ENCODE peak calls at places on chromosomes 13 and 19, in seven cellular contexts. N, W, P, G, Q, K and L are unnamed samples. For H3K27me3, the result is how much of the 10 kb centered on the place peaks cover.

GRCh38 chr13:112740502-112741131 is 50.8 kb downstream of the ATP11A start:
- DNase-seq in N (peak), W (no peak), P (peak), G (no peak), Q (no peak), K (peak), L (no peak)

GRCh38 chr19:35733180-35734125 is 8.8 kb downstream of the IGFLR1 start:
- DNase-seq in N (no peak), W (no peak), P (no peak), G (no peak), Q (no peak), K (no peak), L (no peak)

GRCh38 chr19:28864577-28865042 is 348.3 kb downstream of the UQCRFS1 start:
- DNase-seq in N (no peak), W (no peak), P (peak), G (no peak), Q (no peak), K (no peak), L (no peak)

GRCh38 chr13:37208052-37208451 is 102.6 kb upstream of the CSNK1A1L start:
- DNase-seq in N (no peak), W (no peak), P (peak), G (no peak), Q (no peak), K (no peak), L (peak)

GRCh38 chr13:21884965-21885567 is 214.2 kb downstream of the FGF9 start:
- DNase-seq in N (no peak), W (no peak), P (no peak), G (no peak), Q (no peak), K (no peak), L (no peak)

GRCh38 chr19:3808420-3809143 is 22.4 kb upstream of the MATK start:
- DNase-seq in N (no peak), W (no peak), P (no peak), G (peak), Q (no peak), K (no peak), L (no peak)

GRCh38 chr13:114101831-114102520 is 30.4 kb downstream of the RASA3 start:
- DNase-seq in N (no peak), W (no peak), P (no peak), G (no peak), Q (no peak), K (peak), L (no peak)

GRCh38 chr13:93233997-93234416 is 7.4 kb downstream of the GPC6 start:
- DNase-seq in N (no peak), W (no peak), P (no peak), G (peak), Q (peak), K (no peak), L (peak)

GRCh38 chr13:111422352-111422751 is 101.9 kb downstream of the TEX29 start:
- DNase-seq in N (no peak), W (no peak), P (no peak), G (no peak), Q (no peak), K (no peak), L (no peak)
- H3K27me3 ChIP-seq in N (under half), W (under half), P (under half), G (under half), Q (under half), K (under half), L (under half)

GRCh38 chr13:95160112-95160906 is 140.9 kb downstream of the ABCC4 start:
- DNase-seq in N (no peak), W (no peak), P (peak), G (no peak), Q (no peak), K (peak), L (no peak)
- H2BK120ac ChIP-seq in N (no peak), W (no peak), P (no peak), G (no peak), Q (no peak), K (no peak), L (no peak)

DNA sequence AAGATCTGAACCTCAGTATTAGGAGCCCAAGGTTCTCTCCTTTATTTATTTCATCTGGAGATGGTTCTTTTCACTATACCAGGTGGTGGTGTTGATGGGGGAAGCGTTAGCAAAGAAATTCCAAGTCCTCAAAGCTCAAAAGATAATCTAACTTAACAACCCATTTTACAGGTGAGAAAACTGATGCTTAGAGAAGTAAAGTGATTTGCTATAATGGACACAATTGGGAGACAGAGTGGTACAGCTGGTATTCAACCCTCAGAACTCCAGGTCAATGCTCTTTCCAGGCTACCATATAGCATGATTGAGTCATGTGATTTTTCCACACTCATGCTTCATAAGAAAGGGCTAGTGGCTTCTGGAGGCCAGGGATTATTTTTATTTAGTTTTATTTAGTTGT is 25.0 kb upstream of the URAD start:
- DNase-seq in N (no peak), W (no peak), P (no peak), G (no peak), Q (no peak), K (no peak), L (no peak)
- H3K27me3 ChIP-seq in N (under half), W (under half), P (under half), G (under half), Q (under half), K (under half), L (under half)

GRCh38 chr13:24304620-24305019 is 4.8 kb upstream of the C1QTNF9 start:
- DNase-seq in N (no peak), W (no peak), P (peak), G (no peak), Q (no peak), K (peak), L (no peak)
- H2BK120ac ChIP-seq in N (no peak), W (no peak), P (peak), G (no peak), Q (no peak), K (no peak), L (no peak)

DNA sequence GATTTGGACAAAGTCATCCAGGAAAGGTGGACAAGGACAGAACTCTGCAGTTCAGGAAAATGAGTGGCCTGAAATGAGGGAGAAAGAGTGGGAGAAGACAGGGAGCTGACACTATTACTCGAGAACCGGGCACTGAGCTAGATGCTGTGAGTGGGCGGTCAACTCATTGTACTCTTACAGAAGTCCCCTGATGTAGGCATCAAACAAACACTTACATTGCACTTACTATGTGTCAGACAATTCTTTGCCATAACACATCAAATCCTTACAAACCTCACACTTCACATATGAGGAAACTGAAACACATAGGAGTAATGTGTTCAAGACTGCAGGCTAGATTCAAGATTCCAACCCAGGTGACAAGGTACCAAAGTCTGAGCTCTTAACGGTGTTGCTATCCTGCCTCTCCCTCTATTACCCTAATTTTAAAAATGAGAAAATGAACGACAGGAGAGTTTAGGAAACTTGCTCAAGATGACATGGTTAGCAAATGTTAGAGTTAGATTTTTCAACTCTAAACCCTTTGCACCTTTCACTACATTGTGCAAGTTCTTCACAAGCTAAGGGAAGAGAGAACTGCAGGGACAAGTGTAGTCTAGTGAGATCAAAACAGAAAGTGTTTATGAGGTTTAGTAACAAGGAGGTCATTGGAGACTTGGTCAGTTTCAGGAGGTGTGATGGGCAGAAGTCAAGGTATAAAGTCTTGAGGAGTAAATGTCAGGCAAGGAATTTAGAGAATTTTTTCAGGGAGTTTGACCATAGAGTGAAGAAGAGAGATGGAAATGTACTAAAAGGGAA is 4.9 kb upstream of the MEDAG start:
- DNase-seq in N (no peak), W (no peak), P (no peak), G (no peak), Q (no peak), K (no peak), L (no peak)
- H3K27me3 ChIP-seq in N (under half), W (under half), P (under half), G (under half), Q (under half), K (under half), L (under half)

DNA sequence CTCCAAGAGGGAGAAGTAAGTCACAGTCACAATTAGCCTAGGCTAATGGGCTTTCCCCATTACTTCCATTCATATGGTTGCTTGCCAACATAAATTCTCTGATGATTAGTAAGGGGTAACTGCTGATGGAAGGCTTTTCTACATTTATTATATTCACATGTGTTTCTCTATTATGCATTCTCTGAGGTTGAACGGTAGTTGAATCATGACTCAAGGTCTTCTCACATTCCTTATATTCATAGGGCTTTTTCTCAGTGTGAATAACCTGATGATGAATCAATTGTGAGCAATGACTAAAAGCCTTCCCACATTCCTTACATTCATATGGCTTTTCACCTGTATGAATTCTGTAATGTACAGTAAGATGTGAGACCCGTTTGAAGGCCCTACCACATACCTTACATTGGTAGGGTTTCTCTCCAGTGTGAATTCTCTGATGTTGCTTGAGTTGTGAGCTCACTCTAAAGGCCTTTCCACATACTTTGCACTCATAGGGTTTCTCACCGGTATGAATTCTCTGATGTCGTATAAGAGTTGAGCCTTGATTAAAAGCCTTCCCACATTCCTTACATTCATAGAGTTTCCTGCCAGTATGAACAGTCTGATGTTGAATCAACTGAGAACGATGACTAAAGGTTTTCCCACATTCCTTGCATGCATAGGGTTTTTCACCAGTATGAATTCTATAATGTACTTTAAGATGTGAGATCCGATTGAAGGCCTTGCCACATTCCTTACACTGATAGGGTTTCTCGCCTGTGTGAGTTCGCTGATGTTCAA is 9.3 kb downstream of the ZNF582 start:
- DNase-seq in N (peak), W (no peak), P (peak), G (no peak), Q (no peak), K (no peak), L (no peak)
- H2BK120ac ChIP-seq in N (no peak), W (no peak), P (no peak), G (no peak), Q (no peak), K (no peak), L (no peak)

GRCh38 chr19:41457241-41457640 is 14.3 kb downstream of the ERICH4 start:
- DNase-seq in N (no peak), W (no peak), P (no peak), G (no peak), Q (no peak), K (no peak), L (no peak)
- H3K27me3 ChIP-seq in N (under half), W (under half), P (under half), G (under half), Q (under half), K (under half), L (under half)

DNA sequence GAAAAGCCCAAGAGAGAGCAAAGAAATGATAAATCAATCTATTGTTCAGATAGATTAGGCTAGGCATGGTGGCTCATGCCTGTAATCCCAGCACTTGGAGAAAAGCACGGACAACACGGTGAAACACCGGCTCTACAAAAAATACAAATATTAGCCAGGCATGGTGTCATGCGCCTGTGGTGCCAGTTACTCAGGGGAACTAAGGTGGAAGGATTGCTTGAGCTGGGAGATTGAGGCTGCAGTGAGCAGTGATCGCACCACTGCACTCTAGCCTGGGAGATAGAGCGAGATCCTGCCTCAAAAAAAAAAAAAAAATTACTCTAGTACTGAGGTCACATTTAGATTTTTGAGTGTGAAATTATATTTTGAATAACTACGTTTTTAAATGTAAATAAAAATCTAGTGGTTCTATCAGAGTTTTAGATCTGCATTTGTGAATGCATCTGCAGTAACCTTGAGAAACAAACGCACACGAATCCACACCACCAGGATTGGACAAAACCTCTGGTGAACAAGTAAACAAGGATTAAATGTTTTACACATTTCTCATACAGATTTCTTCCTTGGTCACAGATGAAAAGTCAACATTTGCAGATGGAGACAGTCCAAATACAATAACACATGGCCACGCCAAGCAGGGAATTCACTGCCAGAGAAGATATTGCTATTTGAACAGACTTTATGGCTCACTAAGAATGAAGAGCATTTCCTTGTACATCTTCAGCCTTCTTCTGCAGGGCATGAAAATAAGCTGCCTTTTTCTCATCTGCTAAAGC is 917.6 kb downstream of the PCDH9 start:
- DNase-seq in N (no peak), W (no peak), P (peak), G (no peak), Q (no peak), K (peak), L (no peak)
- H2BK120ac ChIP-seq in N (no peak), W (no peak), P (no peak), G (no peak), Q (no peak), K (no peak), L (no peak)

DNA sequence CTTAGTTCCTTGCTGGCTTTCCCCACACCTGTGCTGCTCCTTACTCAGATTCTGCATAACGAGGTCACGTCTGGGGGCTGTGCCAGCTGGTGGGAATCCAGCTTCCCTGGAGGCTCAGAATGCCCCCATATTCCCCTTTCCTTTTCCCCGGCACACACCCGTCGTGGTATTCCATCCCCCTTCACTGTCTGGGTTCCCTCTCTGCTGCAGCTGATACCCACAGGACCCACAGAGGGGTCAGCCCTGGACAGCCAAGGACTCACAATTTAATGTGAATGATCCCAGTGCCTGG is 4.2 kb upstream of the MYH14 start:
- DNase-seq in N (no peak), W (no peak), P (no peak), G (no peak), Q (no peak), K (no peak), L (no peak)
- H3K27me3 ChIP-seq in N (under half), W (under half), P (under half), G (under half), Q (under half), K (under half), L (under half)